ENCODE peak calls at places on chromosomes 3 and 15, in four cellular contexts. C, E, O and H are unnamed samples.

GRCh38 chr3:185796431-185797107 is 28.3 kb downstream of the IGF2BP2 start:
- DNase-seq in O (no peak), E (peak; percentile 31), C (no peak), H (no peak)

GRCh38 chr15:72110355-72110754 is 7.6 kb downstream of the MYO9A start:
- DNase-seq in C (no peak), O (no peak), E (no peak), H (no peak)

GRCh38 chr3:124272611-124273151 is 280.8 kb upstream of the ROPN1 start:
- DNase-seq in O (peak; percentile 63), C (no peak), E (no peak), H (no peak)

GRCh38 chr3:53102601-53103147 is 27.6 kb downstream of the RFT1 start:
- DNase-seq in E (no peak), O (no peak), C (no peak), H (no peak)

GRCh38 chr3:132135628-132136333 is 101.0 kb upstream of the CPNE4 start:
- DNase-seq in O (no peak), C (no peak), E (peak; percentile 94), H (peak; percentile 99)

GRCh38 chr3:50365080-50365841 is 5.9 kb upstream of the TMEM115 start:
- DNase-seq in E (no peak), C (peak; percentile 86), O (peak; percentile 65), H (no peak)

GRCh38 chr15:101176625-101177024 is 75.2 kb downstream of the CHSY1 start:
- DNase-seq in C (no peak), E (no peak), O (no peak), H (no peak)

GRCh38 chr3:125116311-125117069 is 60.7 kb upstream of the HEG1 start:
- DNase-seq in E (peak; percentile 60), C (no peak), O (no peak), H (no peak)

GRCh38 chr15:62453356-62453755 is 288.3 kb upstream of the C2CD4B start:
- DNase-seq in C (no peak), E (no peak), O (no peak), H (no peak)

GRCh38 chr3:43347774-43348173 is 61.4 kb downstream of the SNRK start:
- DNase-seq in O (no peak), C (no peak), E (no peak), H (no peak)

GRCh38 chr3:71111784-71112440 is 471.6 kb downstream of the FOXP1 start:
- DNase-seq in O (no peak), E (no peak), C (no peak), H (peak; percentile 73)

GRCh38 chr15:69973102-69973714 is 124.5 kb downstream of the TLE3 start:
- DNase-seq in C (no peak), O (no peak), E (no peak), H (no peak)

GRCh38 chr3:45975696-45976095 is 19.9 kb downstream of the FYCO1 start:
- DNase-seq in E (no peak), C (no peak), O (no peak), H (no peak)

GRCh38 chr15:89576417-89576773 is 1.1 kb downstream of the TICRR start:
- DNase-seq in O (no peak), E (no peak), C (no peak), H (no peak)

GRCh38 chr3:191388823-191389222 is 58.5 kb upstream of the UTS2B start:
- DNase-seq in E (no peak), C (no peak), O (no peak), H (no peak)

GRCh38 chr3:195818301-195818700 is 6.6 kb upstream of the MUC4 start:
- DNase-seq in O (no peak), E (no peak), C (no peak), H (no peak)

GRCh38 chr3:42839616-42840015 is 30.4 kb downstream of the ACKR2 start:
- DNase-seq in O (no peak), C (no peak), E (peak; percentile 9), H (peak; percentile 48)